ENCODE peak calls at places on chromosomes 13 and 19, in four cellular contexts. One of them, this sample, is unnamed. For H3K4me1, the result is how much of the 10 kb centered on the place peaks cover.

GRCh38 chr19:17329768-17330545 is 4.7 kb downstream of the ANO8 start:
- DNase-seq in neuronal stem cell: no peak
- DNase-seq in fibroblast of lung: no peak
- DNase-seq in right cardiac atrium: no peak
- DNase-seq in this sample: no peak

GRCh38 chr13:98004107-98004506 is 50.6 kb downstream of the IPO5 start:
- DNase-seq in fibroblast of lung: peak
- DNase-seq in neuronal stem cell: no peak
- DNase-seq in right cardiac atrium: no peak
- DNase-seq in this sample: no peak

GRCh38 chr13:91313103-91313502 is 34.4 kb upstream of the MIR17HG start:
- DNase-seq in neuronal stem cell: no peak
- DNase-seq in fibroblast of lung: peak
- DNase-seq in right cardiac atrium: no peak
- DNase-seq in this sample: peak

GRCh38 chr19:10173527-10173926 is 21.2 kb downstream of the DNMT1 start:
- DNase-seq in neuronal stem cell: no peak
- DNase-seq in fibroblast of lung: peak
- DNase-seq in right cardiac atrium: no peak
- DNase-seq in this sample: no peak

GRCh38 chr19:54462713-54463530 is 656 bp downstream of the LENG9 start:
- DNase-seq in right cardiac atrium: peak
- DNase-seq in neuronal stem cell: peak
- DNase-seq in fibroblast of lung: peak
- DNase-seq in this sample: peak

GRCh38 chr13:101523732-101524131 is 71.3 kb downstream of the ITGBL1 start:
- DNase-seq in fibroblast of lung: peak
- DNase-seq in right cardiac atrium: no peak
- DNase-seq in neuronal stem cell: no peak
- DNase-seq in this sample: no peak

GRCh38 chr13:26973946-26974345 is 197.7 kb downstream of the USP12 start:
- DNase-seq in neuronal stem cell: no peak
- DNase-seq in fibroblast of lung: no peak
- DNase-seq in right cardiac atrium: no peak
- DNase-seq in this sample: no peak

GRCh38 chr19:850221-850978 is 1.7 kb upstream of the ELANE start:
- DNase-seq in right cardiac atrium: peak
- DNase-seq in neuronal stem cell: no peak
- DNase-seq in fibroblast of lung: peak
- DNase-seq in this sample: no peak

GRCh38 chr13:110391273-110391672 is 84.2 kb downstream of the COL4A2 start:
- DNase-seq in right cardiac atrium: no peak
- DNase-seq in neuronal stem cell: no peak
- DNase-seq in fibroblast of lung: peak
- DNase-seq in this sample: no peak

GRCh38 chr19:50520822-50521465 is 7.2 kb upstream of the ASPDH start:
- DNase-seq in fibroblast of lung: no peak
- DNase-seq in right cardiac atrium: no peak
- DNase-seq in neuronal stem cell: no peak
- DNase-seq in this sample: no peak

GRCh38 chr13:110616103-110617101 is 1.1 kb downstream of the NAXD start:
- DNase-seq in fibroblast of lung: peak
- DNase-seq in right cardiac atrium: no peak
- DNase-seq in neuronal stem cell: peak
- DNase-seq in this sample: peak

GRCh38 chr19:46931197-46931596 is 70.4 kb downstream of the ARHGAP35 start:
- DNase-seq in right cardiac atrium: no peak
- DNase-seq in fibroblast of lung: no peak
- DNase-seq in neuronal stem cell: no peak
- DNase-seq in this sample: no peak

GRCh38 chr19:46932346-46932745 is 71.5 kb downstream of the ARHGAP35 start:
- DNase-seq in neuronal stem cell: no peak
- DNase-seq in fibroblast of lung: peak
- DNase-seq in right cardiac atrium: no peak
- DNase-seq in this sample: no peak

DNA sequence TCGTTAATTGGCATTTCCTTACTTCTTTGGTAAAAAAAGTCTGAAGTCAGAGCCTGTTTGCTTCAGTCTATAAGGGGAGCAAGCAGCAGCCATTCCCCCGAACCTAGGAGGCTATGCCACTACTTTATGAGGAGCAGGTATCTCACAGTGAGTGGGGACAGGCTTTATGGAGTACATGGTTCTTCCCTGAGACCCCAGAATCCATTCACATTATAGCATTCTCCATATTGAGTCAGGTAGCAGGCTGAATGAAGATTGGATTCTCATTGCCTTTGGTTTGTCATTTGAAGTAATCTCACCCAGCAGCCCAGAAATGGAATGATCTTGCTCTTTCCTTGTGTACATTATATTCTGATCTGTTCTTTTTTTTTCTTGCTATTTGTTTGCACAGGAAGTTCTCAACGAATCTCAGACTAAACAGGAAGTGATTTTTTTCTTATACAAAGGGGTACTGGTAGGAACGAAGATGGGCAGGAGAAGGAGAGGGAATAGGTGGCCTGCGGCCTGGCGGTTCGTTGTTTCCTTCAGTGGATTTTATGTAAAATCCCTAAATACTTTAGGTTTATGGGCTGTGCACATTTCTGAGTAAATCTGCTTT is 74.4 kb downstream of the ARHGAP35 start:
- DNase-seq in neuronal stem cell: no peak
- DNase-seq in fibroblast of lung: no peak
- DNase-seq in right cardiac atrium: no peak
- DNase-seq in this sample: peak
- H3K4me1 ChIP-seq in neuronal stem cell: under half
- H3K4me1 ChIP-seq in fibroblast of lung: under half
- H3K4me1 ChIP-seq in right cardiac atrium: under half
- H3K4me1 ChIP-seq in this sample: half or more

DNA sequence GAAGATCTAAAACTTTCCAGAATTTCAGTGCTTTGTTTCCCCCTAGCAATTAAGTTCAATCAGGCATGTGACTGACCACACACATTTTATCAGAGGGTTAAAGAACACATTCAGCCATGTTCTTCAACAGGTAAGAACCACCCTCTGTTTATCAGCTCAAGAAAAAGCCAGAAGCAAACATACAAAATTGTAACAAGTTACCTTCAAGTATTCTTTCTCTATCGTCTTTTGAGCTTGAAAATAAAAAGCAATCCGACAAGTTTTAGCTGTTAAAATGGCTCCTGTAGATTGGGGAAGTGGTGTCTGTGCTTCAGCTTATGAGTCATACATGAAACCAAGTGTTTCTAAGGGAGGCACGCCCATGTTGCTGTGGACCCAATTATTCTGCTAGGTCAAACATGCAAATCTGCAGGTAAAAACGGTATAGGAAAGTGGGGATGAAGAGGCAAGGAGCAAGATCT is at the start of gene ELF1:
- DNase-seq in fibroblast of lung: peak
- DNase-seq in neuronal stem cell: no peak
- DNase-seq in right cardiac atrium: no peak
- DNase-seq in this sample: peak
- H3K4me3 ChIP-seq in fibroblast of lung: no peak
- H3K4me3 ChIP-seq in neuronal stem cell: no peak
- H3K4me3 ChIP-seq in right cardiac atrium: peak
- H3K4me3 ChIP-seq in this sample: peak

GRCh38 chr13:100280681-100281080 is 191.8 kb downstream of the PCCA start:
- DNase-seq in fibroblast of lung: peak
- DNase-seq in neuronal stem cell: no peak
- DNase-seq in right cardiac atrium: no peak
- DNase-seq in this sample: no peak
- H3K4me1 ChIP-seq in fibroblast of lung: under half
- H3K4me1 ChIP-seq in neuronal stem cell: under half
- H3K4me1 ChIP-seq in right cardiac atrium: under half
- H3K4me1 ChIP-seq in this sample: under half

GRCh38 chr19:28281676-28282075 is 931.3 kb downstream of the UQCRFS1 start:
- DNase-seq in neuronal stem cell: no peak
- DNase-seq in fibroblast of lung: no peak
- DNase-seq in right cardiac atrium: no peak
- DNase-seq in this sample: no peak

GRCh38 chr19:28283592-28283991 is 929.4 kb downstream of the UQCRFS1 start:
- DNase-seq in fibroblast of lung: no peak
- DNase-seq in right cardiac atrium: no peak
- DNase-seq in neuronal stem cell: no peak
- DNase-seq in this sample: no peak

GRCh38 chr19:28285917-28286316 is 927.0 kb downstream of the UQCRFS1 start:
- DNase-seq in right cardiac atrium: no peak
- DNase-seq in neuronal stem cell: no peak
- DNase-seq in fibroblast of lung: no peak
- DNase-seq in this sample: no peak

GRCh38 chr19:28284389-28284788 is 928.6 kb downstream of the UQCRFS1 start:
- DNase-seq in right cardiac atrium: no peak
- DNase-seq in neuronal stem cell: no peak
- DNase-seq in fibroblast of lung: no peak
- DNase-seq in this sample: no peak

DNA sequence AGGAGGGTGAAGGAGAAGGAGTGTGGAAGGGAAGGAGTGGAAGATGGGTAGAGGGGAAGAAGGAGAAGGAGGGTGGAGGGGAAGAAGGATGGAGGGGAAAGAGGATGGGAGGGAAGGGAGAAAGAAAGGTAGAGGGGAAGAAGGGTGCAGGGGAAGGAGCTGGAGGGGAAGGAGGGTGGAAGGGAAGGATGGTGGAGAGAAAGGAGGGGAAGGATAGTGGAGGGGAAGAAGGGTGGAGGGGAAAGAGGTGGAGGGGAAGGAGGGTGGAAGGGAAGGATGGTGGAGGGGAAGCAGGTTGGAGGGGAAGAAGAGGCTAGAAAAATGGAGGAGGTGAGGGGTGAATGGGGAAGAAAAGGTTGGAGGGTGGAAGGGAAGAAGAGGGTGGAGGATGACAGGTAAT is 927.9 kb downstream of the UQCRFS1 start:
- DNase-seq in fibroblast of lung: no peak
- DNase-seq in neuronal stem cell: no peak
- DNase-seq in right cardiac atrium: no peak
- DNase-seq in this sample: no peak
- H3K4me3 ChIP-seq in fibroblast of lung: no peak
- H3K4me3 ChIP-seq in neuronal stem cell: no peak
- H3K4me3 ChIP-seq in right cardiac atrium: no peak
- H3K4me3 ChIP-seq in this sample: no peak

GRCh38 chr13:57858376-57858775 is 226.8 kb downstream of the PCDH17 start:
- DNase-seq in neuronal stem cell: no peak
- DNase-seq in fibroblast of lung: no peak
- DNase-seq in right cardiac atrium: no peak
- DNase-seq in this sample: no peak

GRCh38 chr13:57865600-57866294 is 234.2 kb downstream of the PCDH17 start:
- DNase-seq in neuronal stem cell: no peak
- DNase-seq in fibroblast of lung: no peak
- DNase-seq in right cardiac atrium: no peak
- DNase-seq in this sample: no peak

GRCh38 chr13:57857945-57858344 is 226.4 kb downstream of the PCDH17 start:
- DNase-seq in fibroblast of lung: no peak
- DNase-seq in right cardiac atrium: no peak
- DNase-seq in neuronal stem cell: no peak
- DNase-seq in this sample: no peak

DNA sequence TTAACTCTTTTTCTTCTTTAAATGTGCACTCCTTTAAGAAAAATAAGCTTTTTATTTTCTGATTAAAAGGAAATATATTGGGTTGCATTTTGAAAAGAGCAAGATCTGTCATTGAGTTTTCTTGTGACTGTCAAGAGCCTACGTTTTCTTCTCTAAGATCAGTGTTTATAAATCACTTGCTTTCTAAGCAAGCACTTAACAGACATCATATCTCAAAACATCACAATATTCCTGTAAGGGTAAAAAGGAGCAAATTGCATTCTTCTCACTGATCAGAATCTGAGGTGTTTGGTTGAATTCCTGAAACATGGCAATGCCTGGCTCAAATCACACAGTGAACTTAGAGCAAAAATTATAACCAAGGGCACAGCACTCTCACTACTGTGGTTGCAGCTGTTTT is 231.3 kb downstream of the PCDH17 start:
- DNase-seq in fibroblast of lung: no peak
- DNase-seq in neuronal stem cell: no peak
- DNase-seq in right cardiac atrium: no peak
- DNase-seq in this sample: no peak
- H3K4me1 ChIP-seq in fibroblast of lung: under half
- H3K4me1 ChIP-seq in neuronal stem cell: under half
- H3K4me1 ChIP-seq in right cardiac atrium: under half
- H3K4me1 ChIP-seq in this sample: under half